ENCODE peak calls at places on chromosomes 1 and 21, in four cellular contexts. F is dorsolateral prefrontal cortex, V is right cardiac atrium, C is transverse colon. B is an unnamed sample. For H3K27me3, the result is how much of the 10 kb centered on the place peaks cover.

GRCh38 chr1:156656779-156657160 is 14.9 kb downstream of the BCAN start:
- DNase-seq in V (peak), C (no peak), F (no peak), B (no peak)

GRCh38 chr1:224884428-224884827 is 45.0 kb upstream of the DNAH14 start:
- DNase-seq in F (no peak), C (no peak), V (no peak), B (peak)

GRCh38 chr1:217457016-217457415 is 173.9 kb downstream of the GPATCH2 start:
- DNase-seq in V (no peak), C (no peak), F (no peak), B (peak)

GRCh38 chr1:9207086-9207485 is 27.5 kb upstream of the H6PD start:
- DNase-seq in V (no peak), F (no peak), C (no peak), B (peak)

GRCh38 chr21:39050839-39051560 is 132.3 kb downstream of the PSMG1 start:
- DNase-seq in C (no peak), F (no peak), V (no peak), B (peak)

GRCh38 chr1:113211467-113211866 is 138.5 kb downstream of the LRIG2 start:
- DNase-seq in C (no peak), V (no peak), F (no peak), B (no peak)

GRCh38 chr1:24912359-24913273 is 17.5 kb downstream of the RUNX3 start:
- DNase-seq in C (no peak), F (no peak), V (no peak), B (peak)

GRCh38 chr1:31701137-31701736 is 2.6 kb downstream of the COL16A1 start:
- DNase-seq in C (peak), V (peak), F (peak), B (peak)

GRCh38 chr1:71307451-71307850 is 226.6 kb upstream of the ZRANB2 start:
- DNase-seq in C (peak), F (no peak), V (no peak), B (peak)

GRCh38 chr1:243471026-243471685 is 215.3 kb downstream of the SDCCAG8 start:
- DNase-seq in F (peak), C (no peak), V (no peak), B (no peak)

GRCh38 chr1:9213956-9214355 is 20.6 kb upstream of the H6PD start:
- DNase-seq in C (no peak), F (no peak), V (no peak), B (no peak)

GRCh38 chr1:11903210-11903609 is 23.0 kb downstream of the KIAA2013 start:
- DNase-seq in C (no peak), F (no peak), V (no peak), B (no peak)

GRCh38 chr1:24409535-24409934 is 4.0 kb downstream of the STPG1 start:
- DNase-seq in V (no peak), C (no peak), F (no peak), B (peak)

GRCh38 chr21:15976807-15977206 is 247.0 kb downstream of the USP25 start:
- DNase-seq in V (no peak), C (no peak), F (no peak), B (no peak)

GRCh38 chr1:24052119-24052695 is 59.7 kb downstream of the MYOM3 start:
- DNase-seq in F (no peak), V (no peak), C (no peak), B (no peak)

GRCh38 chr1:89822999-89823628 is 2.3 kb downstream of the LRRC8D start:
- DNase-seq in V (no peak), C (no peak), F (no peak), B (peak)

GRCh38 chr1:182703539-182703938 is 19.2 kb upstream of the RGS8 start:
- DNase-seq in F (no peak), V (no peak), C (no peak), B (no peak)

GRCh38 chr1:221309711-221310110 is 430.5 kb downstream of the HLX start:
- DNase-seq in V (no peak), F (no peak), C (no peak), B (no peak)

GRCh38 chr1:47201179-47201578 is 11.3 kb upstream of the PDZK1IP1 start:
- DNase-seq in C (no peak), F (no peak), V (no peak), B (peak)

GRCh38 chr1:75345538-75346292 is 211.5 kb downstream of the LHX8 start:
- DNase-seq in F (no peak), C (no peak), V (no peak), B (peak)

GRCh38 chr1:15741183-15741850 is 982 bp upstream of the TMEM82 start:
- DNase-seq in C (peak), F (peak), V (peak), B (peak)

GRCh38 chr1:934991-935750 is 11.4 kb downstream of the SAMD11 start:
- DNase-seq in C (no peak), V (peak), F (no peak), B (no peak)

GRCh38 chr1:7110306-7110705 is 325.1 kb downstream of the CAMTA1 start:
- DNase-seq in V (no peak), C (no peak), F (no peak), B (no peak)

GRCh38 chr1:31497601-31498000 is 78.7 kb upstream of the TINAGL1 start:
- DNase-seq in F (no peak), C (no peak), V (no peak), B (peak)

GRCh38 chr1:99697570-99697969 is 51.7 kb downstream of the PALMD start:
- DNase-seq in F (no peak), V (no peak), C (no peak), B (no peak)

GRCh38 chr1:215473943-215474342 is 93.2 kb upstream of the KCTD3 start:
- DNase-seq in V (no peak), C (no peak), F (no peak), B (no peak)

GRCh38 chr1:86082183-86082582 is 74.4 kb downstream of the COL24A1 start:
- DNase-seq in C (no peak), V (no peak), F (no peak), B (no peak)

GRCh38 chr1:246497331-246497915 is 9.7 kb downstream of the SMYD3 start:
- DNase-seq in V (no peak), F (no peak), C (no peak), B (no peak)

GRCh38 chr1:224559971-224560728 is 56.0 kb upstream of the CNIH3 start:
- DNase-seq in C (no peak), V (no peak), F (no peak), B (no peak)

GRCh38 chr1:223175032-223175431 is 32.0 kb upstream of the TLR5 start:
- DNase-seq in V (no peak), F (no peak), C (no peak), B (no peak)

GRCh38 chr1:32142446-32143301 is 34.8 kb downstream of the KPNA6 start:
- DNase-seq in V (peak), F (no peak), C (peak), B (peak)

GRCh38 chr1:193408782-193409293 is 222.4 kb upstream of the B3GALT2 start:
- DNase-seq in F (no peak), C (peak), V (peak), B (peak)

GRCh38 chr1:92851729-92852128 is 19.9 kb downstream of the RPL5 start:
- DNase-seq in V (no peak), C (no peak), F (no peak), B (no peak)

GRCh38 chr1:183270541-183271141 is 84.6 kb downstream of the LAMC2 start:
- DNase-seq in F (no peak), V (peak), C (no peak), B (peak)

GRCh38 chr1:41618871-41619270 is 134.4 kb upstream of the EDN2 start:
- DNase-seq in C (no peak), F (no peak), V (no peak), B (peak)

GRCh38 chr1:9338354-9339250 is 45.9 kb downstream of the SPSB1 start:
- DNase-seq in V (peak), C (peak), F (no peak), B (peak)

GRCh38 chr1:245434285-245434684 is 279.5 kb downstream of the KIF26B start:
- DNase-seq in V (no peak), F (no peak), C (no peak), B (no peak)

GRCh38 chr1:112772781-112773180 is 57.6 kb upstream of the PPM1J start:
- DNase-seq in V (no peak), C (no peak), F (no peak), B (no peak)

GRCh38 chr1:98210064-98210463 is 289.2 kb upstream of the DPYD start:
- DNase-seq in V (no peak), F (no peak), C (no peak), B (peak)

GRCh38 chr1:4003846-4004505 is 103.9 kb upstream of the C1orf174 start:
- DNase-seq in F (no peak), C (no peak), V (no peak), B (peak)
- H3K27me3 ChIP-seq in F (under half), C (under half), V (under half), B (under half)

DNA sequence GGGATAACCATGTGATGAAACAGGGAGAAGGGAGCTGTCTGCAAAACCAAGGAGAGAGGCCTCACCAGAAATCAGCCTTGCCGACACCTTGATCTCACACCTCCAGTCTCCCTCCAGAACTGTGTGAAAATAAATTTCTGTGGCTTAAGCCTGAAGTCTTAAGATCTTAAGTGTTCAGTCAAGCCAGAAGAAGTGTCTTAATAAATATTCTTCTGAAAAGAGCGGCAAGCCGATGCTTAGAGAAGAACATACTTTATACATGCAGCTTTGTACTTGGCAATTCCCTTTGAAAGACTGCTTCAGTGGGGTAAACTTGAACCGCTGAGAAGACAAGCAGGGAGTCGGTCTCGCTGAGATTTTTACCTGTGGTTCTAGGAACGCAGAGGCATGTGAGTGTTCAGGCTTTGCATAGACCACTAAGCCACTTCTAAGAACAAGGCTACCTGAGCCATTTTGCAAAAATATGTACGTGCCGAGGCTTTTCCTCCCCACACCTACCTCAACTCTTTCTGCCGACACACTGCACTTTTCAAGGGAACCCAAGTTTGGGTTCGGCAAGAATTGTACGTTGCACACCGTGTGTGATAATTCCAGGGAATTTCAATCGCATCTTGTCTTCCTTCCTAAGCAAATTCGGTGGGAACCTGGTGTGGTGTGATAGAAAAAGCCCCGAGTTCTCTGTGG is 3.4 kb downstream of the RUNX1 start:
- DNase-seq in F (no peak), V (no peak), C (no peak), B (no peak)
- H3K4me3 ChIP-seq in F (no peak), V (no peak), C (no peak), B (peak)

DNA sequence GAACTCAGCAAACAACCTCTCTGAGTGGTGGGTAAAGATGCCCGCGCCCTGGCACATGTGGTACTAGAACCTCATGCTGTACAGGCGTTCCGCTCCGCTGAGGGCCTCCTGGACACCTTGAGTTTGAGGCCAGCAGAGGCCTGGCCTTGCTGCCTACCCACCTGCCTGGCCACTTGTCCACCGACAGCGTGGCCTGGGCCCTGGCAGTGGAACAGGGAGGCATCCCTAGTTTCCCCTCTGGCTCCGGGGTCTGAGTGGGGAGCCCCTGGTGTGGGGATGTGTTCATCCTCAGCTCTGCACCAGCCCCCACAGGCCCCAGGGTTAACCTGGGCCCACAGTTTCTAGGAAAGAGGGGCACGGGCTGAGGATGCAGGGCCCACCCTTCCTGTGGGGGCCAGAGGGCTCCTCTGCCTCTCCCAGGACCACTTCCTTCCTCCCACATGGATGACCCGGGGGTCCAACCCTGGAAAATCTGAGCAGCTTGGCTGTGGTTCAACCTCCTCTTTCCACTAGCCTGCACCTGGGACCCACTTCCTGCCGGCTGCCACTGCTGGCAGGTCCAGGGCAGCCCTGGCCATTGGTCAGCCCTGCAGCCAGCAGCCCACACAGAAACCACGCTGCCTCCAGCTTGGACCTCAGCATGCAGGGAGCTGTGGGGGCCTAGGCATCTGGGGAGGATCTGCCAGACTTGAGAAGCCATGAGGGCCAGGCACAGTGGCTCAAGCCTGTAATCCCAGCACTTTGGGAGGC is 53.3 kb upstream of the COL18A1 start:
- DNase-seq in C (no peak), F (no peak), V (peak), B (no peak)
- H3K27me3 ChIP-seq in C (under half), F (under half), V (under half), B (under half)

DNA sequence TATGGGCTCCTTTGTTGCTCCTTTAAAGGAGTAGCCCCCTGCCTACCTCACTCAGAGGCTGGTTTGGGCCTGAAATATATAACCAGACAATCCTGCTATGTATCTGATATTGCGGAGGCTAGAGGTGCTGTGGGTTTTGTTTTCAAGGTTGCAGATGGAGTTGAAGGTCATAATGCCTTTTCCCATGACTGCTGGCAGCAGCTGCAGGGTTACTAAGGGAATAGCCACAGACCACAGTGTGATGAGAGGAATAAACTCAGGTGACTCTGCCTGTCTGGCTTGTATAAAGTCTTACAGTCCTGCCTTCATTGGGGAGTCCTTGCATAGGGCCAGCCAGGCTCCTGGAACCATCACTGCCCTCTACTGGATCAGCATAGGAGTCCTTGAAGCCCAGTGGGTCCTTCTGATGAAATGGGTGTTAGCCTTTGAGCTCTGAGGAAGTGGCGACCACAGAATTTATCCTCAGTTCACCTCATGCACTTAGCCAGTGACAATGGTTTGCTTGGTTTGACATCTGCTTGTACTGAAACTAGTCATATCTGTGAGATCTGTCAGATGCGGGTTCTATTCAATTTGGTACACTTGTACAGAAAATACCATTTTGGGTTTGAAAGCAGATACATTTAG is 174.4 kb upstream of the HMCN1 start:
- DNase-seq in F (peak), C (peak), V (peak), B (peak)
- H3K4me3 ChIP-seq in F (no peak), C (no peak), V (no peak), B (no peak)

GRCh38 chr1:77279929-77280328 is 1.9 kb upstream of the AK5 start:
- DNase-seq in V (no peak), C (no peak), F (no peak), B (no peak)
- H3K27me3 ChIP-seq in V (under half), C (half or more), F (under half), B (under half)

B was measured in osteoblast.